ENCODE peak calls at places on chromosomes 11 and 22, in five cellular contexts. U is NB4, J is ovary, A is colonic mucosa, E is fibroblast of lung. Q is an unnamed sample.

GRCh38 chr11:61626580-61627380 is 45.9 kb upstream of the SYT7 start:
- DNase-seq in U (no peak), J (no peak), A (peak), E (no peak), Q (no peak)

GRCh38 chr22:44311104-44311854 is 1.5 kb downstream of the SHISAL1 start:
- DNase-seq in U (no peak), J (no peak), A (no peak), E (no peak), Q (no peak)

GRCh38 chr22:42214625-42215415 is 55.6 kb downstream of the TCF20 start:
- DNase-seq in U (no peak), J (no peak), A (no peak), E (no peak), Q (no peak)

GRCh38 chr22:27906241-27906640 is 12.8 kb downstream of the PITPNB start:
- DNase-seq in U (no peak), J (no peak), A (no peak), E (no peak), Q (no peak)

GRCh38 chr11:74412733-74413359 is 14.6 kb upstream of the PGM2L1 start:
- DNase-seq in U (no peak), J (no peak), A (no peak), E (no peak), Q (no peak)

GRCh38 chr11:72609045-72609444 is 65.2 kb downstream of the PDE2A start:
- DNase-seq in U (peak), J (no peak), A (no peak), E (peak), Q (no peak)

GRCh38 chr11:34075178-34075820 is 23.8 kb downstream of the CAPRIN1 start:
- DNase-seq in U (no peak), J (no peak), A (no peak), E (peak), Q (no peak)

GRCh38 chr11:72232260-72233055 is 7.9 kb downstream of the INPPL1 start:
- DNase-seq in U (no peak), J (no peak), A (no peak), E (no peak), Q (no peak)

GRCh38 chr22:46564084-46564714 is 26.8 kb upstream of the CELSR1 start:
- DNase-seq in U (no peak), J (no peak), A (peak), E (no peak), Q (no peak)

GRCh38 chr11:125069796-125070195 is 6.7 kb downstream of the SLC37A2 start:
- DNase-seq in U (peak), J (no peak), A (no peak), E (peak), Q (no peak)

GRCh38 chr11:86537541-86538222 is 134.7 kb downstream of the ME3 start:
- DNase-seq in U (peak), J (no peak), A (no peak), E (peak), Q (no peak)

GRCh38 chr22:21725956-21726649 is 9.5 kb downstream of the YPEL1 start:
- DNase-seq in U (no peak), J (no peak), A (no peak), E (no peak), Q (no peak)

GRCh38 chr11:27700351-27701261 is at the start of gene BDNF:
- DNase-seq in U (no peak), J (no peak), A (no peak), E (peak), Q (no peak)

GRCh38 chr22:18048441-18048898 is 24.1 kb upstream of the MICAL3 start:
- DNase-seq in U (no peak), J (peak), A (peak), E (peak), Q (no peak)

GRCh38 chr11:121141051-121141450 is 40.0 kb downstream of the TECTA start:
- DNase-seq in U (no peak), J (no peak), A (no peak), E (no peak), Q (no peak)

GRCh38 chr11:35276396-35276795 is 137.4 kb downstream of the CD44 start:
- DNase-seq in U (no peak), J (no peak), A (no peak), E (no peak), Q (no peak)

GRCh38 chr22:46942816-46943783 is 180.7 kb downstream of the TBC1D22A start:
- DNase-seq in U (no peak), J (no peak), A (peak), E (no peak), Q (no peak)

GRCh38 chr11:130426223-130427048 is 2.0 kb downstream of the ADAMTS8 start:
- DNase-seq in U (no peak), J (no peak), A (no peak), E (no peak), Q (no peak)

GRCh38 chr11:27282806-27283205 is 80.2 kb downstream of the CCDC34 start:
- DNase-seq in U (no peak), J (peak), A (no peak), E (peak), Q (no peak)

GRCh38 chr11:499201-500076 is 7.6 kb downstream of the RNH1 start:
- DNase-seq in U (no peak), J (no peak), A (no peak), E (no peak), Q (no peak)

GRCh38 chr11:60910281-60910687 is 3.7 kb upstream of the TMEM109 start:
- DNase-seq in U (peak), J (no peak), A (no peak), E (no peak), Q (peak)

GRCh38 chr11:71563401-71563800 is 2.0 kb upstream of the KRTAP5-10 start:
- DNase-seq in U (peak), J (no peak), A (peak), E (peak), Q (no peak)

GRCh38 chr22:29116397-29117123 is 43.7 kb downstream of the KREMEN1 start:
- DNase-seq in U (peak), J (no peak), A (no peak), E (no peak), Q (no peak)

GRCh38 chr22:42473484-42474193 is 41.4 kb upstream of the NFAM1 start:
- DNase-seq in U (peak), J (no peak), A (peak), E (peak), Q (no peak)

GRCh38 chr22:39683639-39684038 is 113.1 kb downstream of the CACNA1I start:
- DNase-seq in U (no peak), J (no peak), A (no peak), E (no peak), Q (no peak)

GRCh38 chr11:45042560-45042959 is 91.9 kb upstream of the TP53I11 start:
- DNase-seq in U (no peak), J (no peak), A (no peak), E (no peak), Q (peak)

GRCh38 chr22:49774046-49774445 is 53.6 kb downstream of the BRD1 start:
- DNase-seq in U (no peak), J (no peak), A (no peak), E (no peak), Q (no peak)

GRCh38 chr22:44362249-44363040 is 49.7 kb upstream of the SHISAL1 start:
- DNase-seq in U (no peak), J (peak), A (no peak), E (peak), Q (no peak)

GRCh38 chr11:63553759-63554158 is 9.4 kb downstream of the PLAAT2 start:
- DNase-seq in U (peak), J (no peak), A (peak), E (no peak), Q (no peak)

GRCh38 chr11:57777969-57778317 is 16.3 kb downstream of the CTNND1 start:
- DNase-seq in U (no peak), J (no peak), A (peak), E (no peak), Q (no peak)

GRCh38 chr11:103800406-103801114 is 235.9 kb upstream of the DDI1 start:
- DNase-seq in U (no peak), J (peak), A (no peak), E (no peak), Q (peak)

GRCh38 chr22:46007848-46008261 is 30.9 kb upstream of the WNT7B start:
- DNase-seq in U (no peak), J (peak), A (no peak), E (peak), Q (peak)

GRCh38 chr11:32792948-32793475 is 1.4 kb downstream of the CCDC73 start:
- DNase-seq in U (peak), J (peak), A (peak), E (peak), Q (no peak)

GRCh38 chr11:101008961-101009684 is 120.5 kb downstream of the PGR start:
- DNase-seq in U (no peak), J (no peak), A (no peak), E (no peak), Q (no peak)

GRCh38 chr22:44532466-44533025 is 34.5 kb upstream of the RTL6 start:
- DNase-seq in U (no peak), J (no peak), A (no peak), E (no peak), Q (no peak)

GRCh38 chr11:123238297-123238696 is 43.2 kb upstream of the CLMP start:
- DNase-seq in U (peak), J (no peak), A (peak), E (peak), Q (peak)

GRCh38 chr11:76196849-76197248 is 9.5 kb downstream of the WNT11 start:
- DNase-seq in U (no peak), J (no peak), A (no peak), E (no peak), Q (no peak)

GRCh38 chr11:118841469-118842222 is 42.0 kb upstream of the CXCR5 start:
- DNase-seq in U (no peak), J (no peak), A (no peak), E (no peak), Q (no peak)

DNA sequence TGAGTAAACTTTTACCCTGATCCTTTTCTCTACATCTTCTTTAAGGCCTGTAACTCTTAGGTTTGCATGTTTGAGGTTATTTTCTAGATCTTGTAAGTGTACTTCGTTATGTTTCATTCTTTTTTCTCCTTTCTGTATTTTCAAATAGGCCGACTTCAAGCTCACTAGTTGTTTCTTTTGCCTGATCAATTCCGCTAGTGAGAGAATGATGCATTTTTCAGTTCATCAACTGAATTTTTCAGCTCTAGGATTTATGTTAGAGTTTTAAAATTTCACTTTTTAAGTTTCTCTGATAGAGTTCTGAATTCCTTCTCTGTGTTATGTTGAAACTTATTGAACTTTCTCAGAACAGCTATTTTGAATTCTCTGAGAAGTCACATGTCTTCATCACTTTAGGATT is 55.5 kb upstream of the NARS2 start:
- DNase-seq in U (no peak), J (no peak), A (no peak), E (no peak), Q (no peak)
- TF ChIP-seq CTCF in U (no peak), J (no peak), A (no peak), E (no peak), Q (no peak)

GRCh38 chr22:19496324-19496630 is 16.6 kb downstream of the CDC45 start:
- DNase-seq in U (no peak), J (no peak), A (no peak), E (no peak), Q (no peak)

GRCh38 chr22:19494676-19495173 is 15.0 kb downstream of the CDC45 start:
- DNase-seq in U (no peak), J (no peak), A (no peak), E (no peak), Q (no peak)

GRCh38 chr22:19497245-19497644 is 17.5 kb downstream of the CDC45 start:
- DNase-seq in U (no peak), J (no peak), A (no peak), E (peak), Q (no peak)

GRCh38 chr22:19494001-19494560 is 14.4 kb downstream of the CDC45 start:
- DNase-seq in U (no peak), J (no peak), A (no peak), E (no peak), Q (no peak)

GRCh38 chr22:19495562-19496323 is 16.0 kb downstream of the CDC45 start:
- DNase-seq in U (peak), J (no peak), A (no peak), E (peak), Q (no peak)
- TF ChIP-seq CTCF in U (no peak), J (no peak), A (no peak), E (no peak), Q (no peak)

GRCh38 chr11:126111458-126112116 is 48.9 kb upstream of the CDON start:
- DNase-seq in U (no peak), J (no peak), A (no peak), E (no peak), Q (no peak)
- TF ChIP-seq CTCF in U (no peak), J (no peak), A (no peak), E (no peak), Q (no peak)

DNA sequence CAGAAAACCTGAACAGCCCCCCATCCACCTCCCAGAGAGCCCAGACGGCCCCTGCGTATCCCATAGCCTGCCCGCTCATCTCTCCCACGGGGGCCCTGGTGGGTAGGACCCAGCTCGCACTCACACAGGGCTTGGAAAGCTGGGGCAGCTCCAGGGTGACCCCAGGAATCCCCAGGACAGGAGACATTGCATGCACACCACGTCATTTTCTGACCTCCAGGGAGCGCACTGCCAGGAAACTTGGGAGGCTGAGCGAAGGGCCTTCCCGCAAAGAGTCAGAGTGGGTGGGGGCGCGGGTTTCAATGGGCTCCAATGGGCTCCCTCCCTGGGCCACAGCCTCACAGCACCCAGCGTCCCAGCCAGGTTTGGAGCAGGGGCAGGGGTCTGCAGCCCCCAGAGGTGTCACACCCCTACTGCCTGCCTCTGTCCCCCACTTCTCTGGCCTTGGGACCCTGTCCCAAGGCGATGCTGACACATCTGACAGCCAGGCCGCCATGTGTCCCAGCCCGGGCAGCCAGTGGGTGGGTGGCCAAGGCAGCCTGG is 8.2 kb upstream of the SYT8 start:
- DNase-seq in U (peak), J (no peak), A (peak), E (peak), Q (peak)
- TF ChIP-seq CTCF in U (peak), J (no peak), A (no peak), E (no peak), Q (no peak)

DNA sequence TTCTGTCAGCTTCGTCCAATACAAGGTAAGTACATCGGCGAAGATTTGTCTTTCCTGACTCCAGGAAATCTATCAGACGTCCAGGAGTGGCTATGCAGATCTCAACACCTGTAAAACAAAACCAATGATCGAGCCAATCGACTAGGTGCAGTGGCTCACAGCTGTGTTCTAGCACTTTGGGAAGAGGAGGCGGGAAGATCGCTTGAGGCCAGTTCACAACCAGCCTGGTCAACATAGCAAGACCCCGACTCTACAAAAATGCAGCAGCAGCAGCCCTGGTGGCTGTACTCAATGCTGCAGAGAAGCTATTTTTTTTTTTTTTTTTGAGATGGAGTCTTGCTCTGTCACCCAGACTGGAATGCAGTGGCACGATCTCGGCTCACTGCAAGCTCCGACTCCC is 11.2 kb downstream of the DDX17 start:
- DNase-seq in U (no peak), J (no peak), A (no peak), E (no peak), Q (no peak)
- TF ChIP-seq CTCF in U (no peak), J (no peak), A (no peak), E (no peak), Q (no peak)

DNA sequence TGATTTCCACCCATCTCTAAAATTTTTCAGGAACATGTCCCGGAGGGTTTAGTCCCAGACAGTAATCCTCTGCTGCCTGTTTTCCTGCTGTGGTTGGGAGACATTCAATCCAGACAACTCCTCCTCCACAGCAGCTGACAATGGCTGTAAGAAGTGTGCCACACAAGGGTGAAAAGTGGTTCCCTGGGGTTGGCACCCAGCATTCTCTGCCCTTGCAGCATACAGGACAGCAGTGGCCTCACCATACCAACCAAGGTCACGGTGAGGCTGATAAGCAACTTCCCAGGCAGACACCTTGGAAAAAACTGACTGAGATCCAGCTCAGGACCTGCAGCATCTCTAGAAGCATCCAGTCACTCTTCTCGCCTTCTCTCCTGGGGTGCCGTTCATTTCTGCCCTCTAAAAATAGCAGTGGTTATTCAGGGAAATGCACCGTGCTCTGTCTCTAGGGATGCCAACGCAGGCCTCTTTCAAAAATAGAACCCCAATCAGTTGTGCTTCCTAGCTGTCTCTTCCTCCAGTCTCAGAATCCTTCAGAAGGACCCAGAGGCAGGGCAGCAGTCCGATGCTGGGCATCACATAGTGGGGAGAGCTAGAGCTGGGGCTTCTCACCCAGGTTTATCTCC is 241.0 kb downstream of the TENM4 start:
- DNase-seq in U (no peak), J (no peak), A (no peak), E (no peak), Q (no peak)
- TF ChIP-seq CTCF in U (no peak), J (no peak), A (no peak), E (no peak), Q (peak)

DNA sequence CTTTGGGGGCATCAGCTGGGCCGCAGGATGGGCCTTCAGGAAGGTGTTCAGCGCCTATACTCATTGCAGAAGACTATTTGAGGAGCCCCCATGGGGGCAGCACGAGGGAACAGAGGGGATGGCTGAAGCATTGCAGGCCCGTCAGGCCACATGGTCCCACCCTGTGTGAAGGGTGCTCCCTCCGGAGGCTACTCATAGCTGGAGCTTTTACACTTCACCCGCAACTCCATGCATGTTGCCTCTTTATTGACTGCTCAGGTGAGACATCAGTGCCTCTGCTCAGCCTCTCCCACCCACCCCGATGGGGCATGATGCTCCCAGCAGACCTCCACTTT is 1500.9 kb downstream of the TBC1D22A start:
- DNase-seq in U (no peak), J (no peak), A (no peak), E (no peak), Q (no peak)
- TF ChIP-seq CTCF in U (no peak), J (no peak), A (no peak), E (no peak), Q (no peak)

GRCh38 chr11:12827369-12827768 is 153.1 kb downstream of the TEAD1 start:
- DNase-seq in U (no peak), J (no peak), A (no peak), E (no peak), Q (no peak)

GRCh38 chr11:12829536-12830314 is 155.5 kb downstream of the TEAD1 start:
- DNase-seq in U (no peak), J (no peak), A (no peak), E (no peak), Q (no peak)

GRCh38 chr11:12829131-12829530 is 154.9 kb downstream of the TEAD1 start:
- DNase-seq in U (no peak), J (no peak), A (no peak), E (no peak), Q (no peak)

GRCh38 chr11:12826441-12826840 is 152.2 kb downstream of the TEAD1 start:
- DNase-seq in U (no peak), J (no peak), A (no peak), E (no peak), Q (no peak)

DNA sequence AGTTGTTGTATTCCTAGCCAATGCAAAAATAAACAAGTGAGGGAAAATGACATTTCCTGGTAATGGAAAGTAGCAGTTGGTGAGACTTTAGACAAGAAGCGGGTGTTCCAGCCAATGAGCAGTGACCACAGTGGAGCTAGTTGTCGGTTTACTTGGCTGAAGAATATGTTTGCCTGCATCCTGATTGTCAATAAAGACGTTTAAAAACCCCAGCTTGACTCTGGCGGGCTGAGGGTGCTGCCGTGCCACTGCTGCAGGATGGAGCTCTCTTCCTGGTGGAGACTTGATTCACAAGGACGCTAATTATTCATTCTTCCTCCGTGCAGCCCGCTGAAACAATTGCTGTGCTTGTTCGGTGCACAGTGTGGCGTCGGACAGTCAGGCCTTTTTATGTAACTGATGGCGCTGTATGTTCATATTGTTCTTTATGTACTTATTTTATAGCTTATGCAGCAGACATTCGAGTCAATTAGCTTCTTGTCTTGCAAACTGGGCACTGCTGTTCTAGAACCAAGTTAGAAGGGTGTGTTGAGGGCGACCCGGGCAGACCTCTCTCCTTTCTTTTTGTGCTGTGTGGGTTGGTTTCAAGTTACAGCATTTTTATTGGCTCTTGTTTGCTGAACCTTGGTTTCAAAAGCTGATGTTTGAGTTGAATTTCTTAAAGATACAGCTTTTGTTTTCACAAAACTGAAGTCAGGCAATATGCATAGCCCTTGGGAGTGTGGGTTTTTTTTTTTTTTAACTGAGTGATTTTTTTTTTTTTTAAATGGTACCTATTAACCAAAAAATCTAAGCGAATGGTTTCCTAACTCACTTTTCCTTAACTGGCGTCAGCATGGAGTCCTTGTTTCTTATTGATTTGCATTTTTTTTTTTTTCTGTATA is 153.9 kb downstream of the TEAD1 start:
- DNase-seq in U (peak), J (no peak), A (peak), E (peak), Q (no peak)
- TF ChIP-seq CTCF in U (no peak), J (no peak), A (no peak), E (no peak), Q (no peak)